ENCODE peak calls at places on chromosomes 13 and 19, in four cellular contexts. N is A549, A is transverse colon, D is adrenal gland. H is an unnamed sample.

GRCh38 chr13:95137096-95137495 is 164.2 kb downstream of the ABCC4 start:
- DNase-seq in A (no peak), N (no peak), D (no peak), H (peak; percentile 45)

GRCh38 chr13:106721599-106721998 is 153.7 kb upstream of the ARGLU1 start:
- DNase-seq in N (no peak), D (no peak), A (no peak), H (no peak)

GRCh38 chr13:93746589-93746988 is 520.0 kb downstream of the GPC6 start:
- DNase-seq in A (no peak), N (no peak), D (no peak), H (no peak)

GRCh38 chr13:52159159-52159982 is at the start of gene NEK3:
- DNase-seq in A (peak; percentile 78), D (peak; percentile 51), N (peak; percentile 42), H (peak; percentile 92)

GRCh38 chr13:94672400-94672799 is 39.9 kb downstream of the SOX21 start:
- DNase-seq in A (no peak), N (no peak), D (no peak), H (no peak)

GRCh38 chr13:44068169-44068568 is 188.5 kb downstream of the LACC1 start:
- DNase-seq in A (no peak), D (no peak), N (no peak), H (no peak)

GRCh38 chr13:75299913-75300862 is 181.8 kb downstream of the TBC1D4 start:
- DNase-seq in D (no peak), A (no peak), N (no peak), H (no peak)

GRCh38 chr13:113776231-113777125 is 17.5 kb downstream of the TMEM255B start:
- DNase-seq in N (no peak), A (no peak), D (no peak), H (no peak)

GRCh38 chr19:21483589-21484170 is 21.7 kb upstream of the ZNF429 start:
- DNase-seq in D (no peak), N (no peak), A (peak; percentile 51), H (no peak)

GRCh38 chr13:33940898-33941297 is 122.9 kb downstream of the RFC3 start:
- DNase-seq in A (no peak), N (no peak), D (no peak), H (no peak)

GRCh38 chr13:35086667-35087066 is 144.6 kb downstream of the NBEA start:
- DNase-seq in D (no peak), N (no peak), A (no peak), H (no peak)

GRCh38 chr19:1045247-1045603 is 5.3 kb downstream of the ABCA7 start:
- DNase-seq in A (peak; percentile 73), D (no peak), N (peak; percentile 61), H (no peak)

GRCh38 chr19:50509366-50509765 is 1.6 kb downstream of the JOSD2 start:
- DNase-seq in N (no peak), D (no peak), A (no peak), H (no peak)

GRCh38 chr13:94776956-94777355 is 64.6 kb upstream of the SOX21 start:
- DNase-seq in N (no peak), A (no peak), D (no peak), H (no peak)

GRCh38 chr19:2294377-2295335 is 12.7 kb upstream of the PEAK3 start:
- DNase-seq in A (no peak), D (peak; percentile 36), N (no peak), H (no peak)

GRCh38 chr13:81639984-81640582 is 1299.2 kb upstream of the SPRY2 start:
- DNase-seq in N (no peak), D (no peak), A (no peak), H (no peak)

GRCh38 chr19:37907735-37908066 is 693 bp downstream of the SIPA1L3 start:
- DNase-seq in N (no peak), D (no peak), A (no peak), H (no peak)

GRCh38 chr13:50170447-50171037 is 155.3 kb downstream of the KCNRG start:
- DNase-seq in D (no peak), N (no peak), A (no peak), H (no peak)

GRCh38 chr19:52613299-52613906 is 24.8 kb downstream of the ZNF83 start:
- DNase-seq in A (no peak), N (no peak), D (no peak), H (no peak)

GRCh38 chr19:31505596-31505910 is 156.3 kb upstream of the TSHZ3 start:
- DNase-seq in N (no peak), D (no peak), A (no peak), H (peak; percentile 82)

GRCh38 chr19:2309734-2310362 is 1.9 kb upstream of the LINGO3 start:
- DNase-seq in D (peak; percentile 86), A (no peak), N (no peak), H (no peak)

GRCh38 chr19:17450264-17451075 is 2.0 kb upstream of the TMEM221 start:
- DNase-seq in N (no peak), D (peak; percentile 39), A (no peak), H (no peak)

GRCh38 chr13:110226051-110226562 is 80.8 kb downstream of the COL4A1 start:
- DNase-seq in N (no peak), A (no peak), D (no peak), H (no peak)

GRCh38 chr19:50425581-50425980 is 6.8 kb downstream of the SPIB start:
- DNase-seq in A (no peak), D (no peak), N (no peak), H (no peak)

GRCh38 chr13:45781553-45782326 is 69.8 kb downstream of the SIAH3 start:
- DNase-seq in A (peak; percentile 50), D (peak; percentile 47), N (no peak), H (no peak)

GRCh38 chr19:41575998-41576397 is at the start of gene CEACAM21:
- DNase-seq in N (no peak), D (peak; percentile 57), A (peak; percentile 66), H (peak; percentile 83)

GRCh38 chr19:15177269-15178116 is 23.3 kb downstream of the NOTCH3 start:
- DNase-seq in D (peak; percentile 65), A (peak; percentile 83), N (peak; percentile 35), H (no peak)

GRCh38 chr13:19836472-19836871 is 27.0 kb downstream of the ZMYM5 start:
- DNase-seq in D (no peak), N (no peak), A (no peak), H (no peak)

GRCh38 chr19:41263042-41263849 is 926 bp upstream of the HNRNPUL1 start:
- DNase-seq in N (peak; percentile 76), A (peak; percentile 83), D (peak; percentile 81), H (peak; percentile 95)

GRCh38 chr19:10449037-10449436 is 28.7 kb downstream of the PDE4A start:
- DNase-seq in D (no peak), N (no peak), A (no peak), H (no peak)

GRCh38 chr19:2507109-2507508 is 31.2 kb downstream of the GADD45B start:
- DNase-seq in D (no peak), A (peak; percentile 61), N (peak; percentile 52), H (no peak)

GRCh38 chr19:49422407-49423277 is 599 bp downstream of the PTH2 start:
- DNase-seq in A (no peak), D (no peak), N (peak; percentile 66), H (no peak)

GRCh38 chr13:114047358-114047881 is 73.5 kb upstream of the C13orf46 start:
- DNase-seq in A (peak; percentile 60), D (no peak), N (no peak), H (no peak)

GRCh38 chr19:35154535-35155406 is at the start of gene FXYD5:
- DNase-seq in D (peak; percentile 70), N (peak; percentile 96), A (peak; percentile 77), H (no peak)

GRCh38 chr13:98792321-98792720 is 39.8 kb upstream of the SLC15A1 start:
- DNase-seq in A (peak; percentile 37), N (no peak), D (no peak), H (no peak)

GRCh38 chr13:49810825-49811526 is 18.5 kb upstream of the KPNA3 start:
- DNase-seq in N (no peak), D (peak; percentile 72), A (no peak), H (no peak)

GRCh38 chr19:49133621-49134454 is 14.5 kb downstream of the PPFIA3 start:
- DNase-seq in A (peak; percentile 85), N (peak; percentile 73), D (peak; percentile 81), H (no peak)

GRCh38 chr19:13024126-13024957 is 29.1 kb downstream of the NFIX start:
- DNase-seq in N (no peak), A (no peak), D (peak; percentile 42), H (no peak)
- H3K4me3 ChIP-seq in N (no peak overlapping the region), A (peak overlapping the region; percentile 32), D (peak overlapping the region; percentile 25), H (peak overlapping the region; percentile 53)

GRCh38 chr13:40185393-40185792 is 481.0 kb downstream of the FOXO1 start:
- DNase-seq in A (no peak), N (no peak), D (no peak), H (no peak)
- H3K4me1 ChIP-seq in A (peaks cover 5% of the 10 kb centered on the region), N (peaks cover 15% of the 10 kb centered on the region), D (peaks cover 5% of the 10 kb centered on the region), H (peaks cover 14% of the 10 kb centered on the region)

GRCh38 chr19:29676586-29676985 is 11.3 kb downstream of the PLEKHF1 start:
- DNase-seq in D (no peak), N (no peak), A (no peak), H (no peak)
- TF ChIP-seq POLR2A in D (no peak), N (no peak), A (no peak), H (no peak)

GRCh38 chr19:7351861-7352260 is 3.1 kb downstream of the ARHGEF18 start:
- DNase-seq in N (no peak), D (no peak), A (no peak), H (no peak)

GRCh38 chr19:7346488-7346971 is 2.2 kb upstream of the ARHGEF18 start:
- DNase-seq in A (no peak), N (no peak), D (no peak), H (no peak)

GRCh38 chr19:7349961-7350711 is 1.4 kb downstream of the ARHGEF18 start:
- DNase-seq in D (no peak), N (no peak), A (peak; percentile 48), H (no peak)

GRCh38 chr19:7349231-7349591 is 474 bp downstream of the ARHGEF18 start:
- DNase-seq in D (no peak), N (no peak), A (no peak), H (no peak)

GRCh38 chr19:7348587-7349230 is at the start of gene ARHGEF18:
- DNase-seq in D (no peak), A (peak; percentile 40), N (no peak), H (no peak)
- H3K4me3 ChIP-seq in D (no peak within 1 kb of the TSS), A (no peak within 1 kb of the TSS), N (no peak within 1 kb of the TSS), H (peak within 1 kb of the TSS; percentile 7)